ENCODE peak calls at places on chromosomes 4 and X, in eight cellular contexts. M is HepG2; O is testis; Q is effector memory CD4-positive, alpha-beta T cell; R is CD4-positive, alpha-beta T cell; J is fibroblast of lung; W is CD8-positive, alpha-beta T cell; H is CD8-positive, alpha-beta memory T cell. B is an unnamed sample.

GRCh38 chr4:76504613-76505465 is 69.8 kb downstream of the SHROOM3 start:
- DNase-seq in M (peak), O (no peak), Q (no peak), R (no peak), J (peak), W (no peak), H (no peak), B (no peak)

GRCh38 chrX:104195013-104195412 is 28.8 kb downstream of the FAM199X start:
- DNase-seq in M (no peak), O (no peak), Q (no peak), R (no peak), J (no peak), W (no peak), H (no peak), B (no peak)

GRCh38 chrX:15055146-15055930 is 182.1 kb downstream of the MOSPD2 start:
- DNase-seq in M (no peak), O (no peak), Q (no peak), R (no peak), J (peak), W (no peak), H (no peak), B (no peak)

GRCh38 chrX:140766024-140766611 is 56.6 kb downstream of the LINC00632 start:
- DNase-seq in M (peak), O (peak), Q (no peak), R (peak), J (peak), W (peak), H (no peak), B (peak)

GRCh38 chr4:8329560-8329858 is 60.0 kb downstream of the HTRA3 start:
- DNase-seq in M (no peak), O (no peak), Q (no peak), R (no peak), J (no peak), W (no peak), H (no peak), B (no peak)

GRCh38 chrX:109857898-109858297 is 124.8 kb upstream of the ACSL4 start:
- DNase-seq in M (no peak), O (no peak), Q (no peak), R (no peak), J (peak), W (no peak), H (no peak), B (no peak)

GRCh38 chr4:82515705-82516104 is 46.1 kb downstream of the TMEM150C start:
- DNase-seq in M (no peak), O (peak), Q (no peak), R (no peak), J (peak), W (no peak), H (no peak), B (peak)

GRCh38 chr4:48081196-48081595 is 52.9 kb downstream of the TXK start:
- DNase-seq in M (no peak), O (no peak), Q (no peak), R (no peak), J (peak), W (no peak), H (no peak), B (no peak)

GRCh38 chr4:180169394-180169793 is 2073.8 kb upstream of the TENM3 start:
- DNase-seq in M (no peak), O (no peak), Q (no peak), R (no peak), J (no peak), W (no peak), H (no peak), B (no peak)

GRCh38 chr4:149113804-149114430 is 671.7 kb upstream of the NR3C2 start:
- DNase-seq in M (no peak), O (no peak), Q (no peak), R (no peak), J (peak), W (no peak), H (no peak), B (no peak)

GRCh38 chrX:13376857-13377441 is 57.1 kb upstream of the ATXN3L start:
- DNase-seq in M (no peak), O (no peak), Q (no peak), R (no peak), J (peak), W (no peak), H (no peak), B (no peak)

GRCh38 chrX:24859211-24859841 is 156.4 kb downstream of the ARX start:
- DNase-seq in M (no peak), O (no peak), Q (no peak), R (no peak), J (no peak), W (no peak), H (no peak), B (no peak)

GRCh38 chr4:113699772-113700171 is 61.8 kb downstream of the CAMK2D start:
- DNase-seq in M (no peak), O (no peak), Q (no peak), R (no peak), J (peak), W (no peak), H (no peak), B (no peak)

GRCh38 chrX:133698298-133698697 is 283.0 kb upstream of the GPC4 start:
- DNase-seq in M (no peak), O (peak), Q (no peak), R (no peak), J (peak), W (no peak), H (no peak), B (no peak)

GRCh38 chrX:119155416-119156035 is 27.9 kb upstream of the KIAA1210 start:
- DNase-seq in M (no peak), O (no peak), Q (no peak), R (no peak), J (peak), W (no peak), H (no peak), B (no peak)

GRCh38 chrX:134990475-134991473 is at the start of gene SMIM10:
- DNase-seq in M (no peak), O (peak), Q (no peak), R (no peak), J (peak), W (peak), H (peak), B (peak)

GRCh38 chr4:174753031-174753430 is 76.0 kb downstream of the GLRA3 start:
- DNase-seq in M (no peak), O (no peak), Q (no peak), R (no peak), J (no peak), W (no peak), H (no peak), B (no peak)

GRCh38 chr4:52750819-52751348 is 341 bp downstream of the ERVMER34-1 start:
- DNase-seq in M (no peak), O (peak), Q (no peak), R (no peak), J (peak), W (no peak), H (no peak), B (no peak)

DNA sequence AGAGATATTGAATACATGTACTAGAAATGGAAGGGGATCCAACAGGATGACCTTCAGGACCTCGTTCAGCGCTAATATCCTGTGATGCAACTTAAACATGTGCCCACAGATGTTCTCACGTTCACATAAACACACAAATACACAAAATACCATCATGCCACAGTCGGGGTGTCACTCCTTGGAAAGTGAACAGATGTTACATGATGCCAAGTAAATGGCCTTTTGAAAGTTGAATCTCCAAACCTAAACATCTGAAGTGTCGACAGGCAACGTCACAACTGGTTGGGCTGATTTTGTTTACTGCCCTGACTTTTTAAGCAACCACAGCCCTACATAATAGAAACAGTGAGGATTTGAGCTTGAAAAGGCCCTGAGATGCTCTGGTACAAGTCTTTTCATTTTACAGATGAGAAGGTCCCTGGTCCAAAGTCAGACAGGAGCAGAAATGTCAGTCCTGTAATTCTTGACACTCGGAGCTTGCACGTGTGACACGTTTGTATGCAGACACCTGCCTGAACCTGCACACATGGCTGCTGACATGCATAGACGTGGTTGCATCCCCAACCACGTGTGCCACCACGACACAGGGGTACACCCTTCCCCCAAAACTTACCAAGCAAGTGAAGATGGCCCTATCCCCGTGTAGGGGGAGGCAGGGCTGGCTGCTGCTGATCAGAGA is 23.5 kb upstream of the BCORL1 start:
- DNase-seq in M (no peak), O (no peak), Q (no peak), R (no peak), J (no peak), W (no peak), H (no peak), B (no peak)
- H3K27ac ChIP-seq in M (no peak), O (no peak), Q (no peak), R (no peak), J (no peak), W (no peak), H (no peak), B (no peak)

GRCh38 chrX:136031626-136032025 is 46.4 kb downstream of the SLC9A6 start:
- DNase-seq in M (no peak), O (no peak), Q (no peak), R (no peak), J (no peak), W (no peak), H (no peak), B (no peak)
- H3K27ac ChIP-seq in M (no peak), O (no peak), Q (no peak), R (no peak), J (no peak), W (no peak), H (no peak), B (no peak)

DNA sequence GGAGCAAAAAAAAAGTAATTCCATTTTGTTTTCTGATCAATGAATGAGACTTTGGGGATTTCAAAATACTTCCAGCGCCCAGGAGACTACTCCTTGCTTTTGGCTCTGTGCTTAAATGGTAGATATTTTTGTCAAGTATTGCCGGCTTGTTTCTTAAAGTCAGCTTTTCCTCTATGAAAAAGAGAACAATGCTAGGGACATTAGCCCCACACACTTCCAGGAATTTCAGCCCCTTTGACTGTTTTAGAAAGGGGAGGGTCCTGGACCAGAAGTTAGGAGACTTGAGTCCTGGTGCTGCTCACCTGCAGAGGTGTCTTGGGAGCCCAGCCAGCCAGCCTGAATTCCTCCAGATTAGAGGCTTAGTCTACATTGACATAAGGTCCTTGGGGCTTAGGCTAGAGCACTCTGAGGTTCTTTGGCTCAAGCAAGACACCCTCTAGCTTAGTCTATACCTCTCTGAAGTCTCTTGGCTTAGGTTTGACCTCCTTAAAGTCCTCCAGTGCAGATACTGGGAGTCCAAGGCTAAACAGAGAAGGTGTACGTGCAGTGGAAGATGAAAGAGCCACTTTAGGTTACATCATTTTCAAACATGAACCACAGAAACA is 1.6 kb upstream of the SETD7 start:
- DNase-seq in M (no peak), O (no peak), Q (no peak), R (no peak), J (no peak), W (no peak), H (no peak), B (no peak)
- H3K27ac ChIP-seq in M (no peak), O (peak), Q (peak), R (peak), J (no peak), W (peak), H (peak), B (peak)

GRCh38 chrX:154460326-154460725 is 2.2 kb downstream of the PLXNA3 start:
- DNase-seq in M (no peak), O (no peak), Q (no peak), R (no peak), J (no peak), W (no peak), H (no peak), B (peak)

GRCh38 chrX:154458954-154459829 is 1.1 kb downstream of the PLXNA3 start:
- DNase-seq in M (no peak), O (peak), Q (no peak), R (no peak), J (no peak), W (peak), H (no peak), B (no peak)

GRCh38 chrX:154459843-154460242 is 1.8 kb downstream of the PLXNA3 start:
- DNase-seq in M (no peak), O (peak), Q (no peak), R (no peak), J (no peak), W (no peak), H (no peak), B (no peak)

GRCh38 chrX:154457491-154458115 is 478 bp upstream of the PLXNA3 start:
- DNase-seq in M (no peak), O (peak), Q (peak), R (peak), J (no peak), W (peak), H (peak), B (no peak)

GRCh38 chrX:154458116-154458953 is at the start of gene PLXNA3:
- DNase-seq in M (no peak), O (peak), Q (peak), R (peak), J (peak), W (peak), H (peak), B (no peak)
- H3K27ac ChIP-seq in M (no peak), O (no peak), Q (peak), R (no peak), J (no peak), W (peak), H (peak), B (peak)

GRCh38 chr4:85952518-85952917 is 407.3 kb downstream of the MAPK10 start:
- DNase-seq in M (no peak), O (no peak), Q (no peak), R (no peak), J (peak), W (no peak), H (no peak), B (no peak)

GRCh38 chr4:85955614-85956295 is 404.1 kb downstream of the MAPK10 start:
- DNase-seq in M (no peak), O (no peak), Q (no peak), R (no peak), J (no peak), W (no peak), H (no peak), B (no peak)

GRCh38 chr4:85952982-85953650 is 406.7 kb downstream of the MAPK10 start:
- DNase-seq in M (no peak), O (no peak), Q (no peak), R (no peak), J (no peak), W (no peak), H (no peak), B (no peak)

GRCh38 chr4:85956296-85956955 is 403.4 kb downstream of the MAPK10 start:
- DNase-seq in M (no peak), O (no peak), Q (no peak), R (no peak), J (no peak), W (no peak), H (no peak), B (no peak)

GRCh38 chr4:85953651-85954018 is 406.2 kb downstream of the MAPK10 start:
- DNase-seq in M (no peak), O (no peak), Q (no peak), R (no peak), J (peak), W (no peak), H (no peak), B (no peak)
- H3K27ac ChIP-seq in M (no peak), O (no peak), Q (no peak), R (no peak), J (no peak), W (no peak), H (no peak), B (no peak)

DNA sequence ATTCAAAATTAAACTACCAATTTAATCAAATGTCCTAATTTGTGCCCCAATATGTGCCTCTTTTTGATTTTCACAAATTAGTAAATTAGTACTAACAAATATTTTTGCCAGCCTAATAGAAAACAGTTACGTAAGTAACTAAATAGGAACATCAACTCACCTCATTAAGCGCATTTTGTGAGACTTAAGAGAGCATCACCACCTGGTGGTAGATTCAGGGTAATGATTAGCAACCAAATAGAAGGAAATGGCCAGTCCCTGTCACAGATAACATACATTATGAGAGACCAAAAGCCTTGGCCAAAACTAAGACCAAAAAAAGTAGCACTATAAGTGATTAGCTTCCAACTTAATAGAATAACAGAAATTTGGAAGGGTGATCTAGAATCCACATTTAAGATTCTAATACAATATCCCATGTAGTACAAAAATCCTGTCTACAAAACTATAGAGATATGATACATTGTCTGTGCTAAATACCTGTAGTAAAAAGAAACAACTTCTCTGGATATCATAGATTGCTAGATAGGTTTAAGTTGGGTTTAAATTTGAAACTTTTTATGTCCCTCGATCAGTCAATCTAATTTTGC is 46.7 kb downstream of the C4orf46 start:
- DNase-seq in M (peak), O (peak), Q (no peak), R (no peak), J (peak), W (no peak), H (no peak), B (no peak)
- H3K27ac ChIP-seq in M (no peak), O (no peak), Q (no peak), R (no peak), J (no peak), W (no peak), H (no peak), B (no peak)

GRCh38 chrX:46758163-46758955 is 559 bp downstream of the SLC9A7 start:
- DNase-seq in M (no peak), O (peak), Q (no peak), R (no peak), J (peak), W (peak), H (no peak), B (no peak)
- H3K27ac ChIP-seq in M (no peak), O (no peak), Q (no peak), R (no peak), J (peak), W (no peak), H (no peak), B (no peak)

GRCh38 chr4:137307806-137308205 is 224.5 kb downstream of the PCDH18 start:
- DNase-seq in M (no peak), O (no peak), Q (no peak), R (no peak), J (peak), W (no peak), H (no peak), B (no peak)

GRCh38 chr4:137309424-137309823 is 222.9 kb downstream of the PCDH18 start:
- DNase-seq in M (no peak), O (no peak), Q (no peak), R (no peak), J (no peak), W (no peak), H (no peak), B (no peak)

GRCh38 chr4:137312257-137312656 is 220.0 kb downstream of the PCDH18 start:
- DNase-seq in M (no peak), O (no peak), Q (no peak), R (no peak), J (peak), W (no peak), H (no peak), B (no peak)

GRCh38 chr4:137310156-137310555 is 222.1 kb downstream of the PCDH18 start:
- DNase-seq in M (no peak), O (no peak), Q (no peak), R (no peak), J (peak), W (no peak), H (no peak), B (no peak)

DNA sequence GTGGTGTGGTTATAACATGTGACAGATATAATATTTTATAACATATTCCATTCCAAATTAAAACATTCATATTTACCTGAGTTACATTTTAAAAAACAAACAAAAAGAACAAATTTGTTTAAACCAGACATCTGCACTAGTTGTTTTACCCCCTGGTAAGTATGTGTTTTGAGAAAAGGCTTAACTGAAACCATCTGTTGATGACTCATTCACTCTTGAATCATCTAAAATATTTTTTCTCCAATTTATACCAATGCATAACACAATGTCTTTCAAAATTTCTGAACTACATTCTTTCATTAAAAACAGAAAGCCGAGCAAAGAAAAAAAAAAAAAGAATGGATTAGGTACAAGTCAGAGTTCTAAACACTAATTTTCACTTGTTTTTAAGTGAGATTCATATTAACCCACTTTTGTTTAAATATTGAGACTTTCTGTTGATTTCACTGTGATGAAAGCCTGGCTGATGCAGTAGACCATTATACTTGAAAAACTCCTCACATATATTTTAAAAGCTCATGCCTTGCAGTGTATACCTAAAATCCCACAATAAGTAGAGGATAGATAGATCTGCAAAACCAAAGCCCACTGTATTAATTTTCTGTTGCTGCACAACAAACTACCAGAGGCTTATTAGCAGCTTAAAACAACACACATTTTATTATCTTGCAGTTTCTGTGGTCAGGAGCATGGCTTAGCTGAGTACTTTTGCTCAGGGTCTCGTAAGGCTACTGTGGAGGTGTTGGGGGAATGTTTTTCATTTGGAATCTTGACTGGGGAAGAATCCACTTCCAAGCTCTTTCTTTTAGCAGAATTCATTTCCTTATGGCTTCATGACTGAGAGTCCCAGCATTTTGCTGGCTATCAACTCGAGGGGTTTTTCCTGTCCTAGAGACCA is 221.5 kb downstream of the PCDH18 start:
- DNase-seq in M (no peak), O (no peak), Q (no peak), R (no peak), J (peak), W (no peak), H (no peak), B (no peak)
- H3K27ac ChIP-seq in M (no peak), O (no peak), Q (no peak), R (no peak), J (peak), W (no peak), H (no peak), B (no peak)

GRCh38 chrX:110951472-110952269 is 144.3 kb upstream of the PAK3 start:
- DNase-seq in M (no peak), O (no peak), Q (no peak), R (no peak), J (no peak), W (no peak), H (no peak), B (no peak)
- H3K27ac ChIP-seq in M (no peak), O (no peak), Q (no peak), R (no peak), J (no peak), W (no peak), H (no peak), B (no peak)

DNA sequence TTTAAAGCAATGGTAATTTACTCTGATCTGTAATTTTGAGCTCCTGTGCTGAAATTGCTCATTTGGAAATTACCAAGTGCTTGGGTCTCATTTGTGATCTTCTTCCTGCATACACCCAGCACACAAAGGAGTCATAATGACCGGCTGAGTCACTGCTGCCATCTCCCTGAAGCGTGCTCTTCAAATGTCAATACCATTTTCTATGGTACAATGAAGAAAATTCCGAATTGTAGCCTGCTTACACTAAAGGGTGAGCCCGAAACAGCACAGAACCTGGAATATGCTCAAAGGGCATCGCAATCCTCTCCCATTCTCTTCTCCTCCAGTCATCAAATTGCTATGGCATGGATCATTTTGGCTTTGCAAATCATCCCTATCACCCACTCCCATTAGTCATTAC is 140.6 kb downstream of the GRIA3 start:
- DNase-seq in M (no peak), O (no peak), Q (no peak), R (no peak), J (peak), W (no peak), H (no peak), B (no peak)
- H3K27ac ChIP-seq in M (no peak), O (no peak), Q (no peak), R (no peak), J (no peak), W (no peak), H (no peak), B (no peak)